ENCODE peak calls at places on chromosomes 3 and 15, in nine cellular contexts. Q is A549, R is brain microvascular endothelial cell, D is IMR-90, S is left ventricle myocardium inferior, N is cardiac muscle cell, K is caudate nucleus, I is tibial nerve, V is heart right ventricle. X is an unnamed sample.

GRCh38 chr3:143970773-143971366 is 753 bp upstream of the DIPK2A start:
- DNase-seq in Q (peak; percentile 56), S (peak; percentile 35), I (peak; percentile 18), N (no peak), V (peak; percentile 29), R (peak; percentile 45), K (no peak), D (peak; percentile 33), X (peak; percentile 60)

GRCh38 chr15:74036271-74037170 is 42.0 kb downstream of the PML start:
- DNase-seq in N (peak; percentile 83), I (peak; percentile 68), R (peak; percentile 54), K (peak; percentile 23), Q (peak; percentile 60), V (peak; percentile 60), D (peak; percentile 73), S (peak; percentile 61), X (peak; percentile 6)

GRCh38 chr3:136659253-136659652 is 92.9 kb downstream of the STAG1 start:
- DNase-seq in S (no peak), V (no peak), R (peak; percentile 70), Q (no peak), K (peak; percentile 13), D (peak; percentile 87), N (peak; percentile 78), I (no peak), X (no peak)

GRCh38 chr3:25594007-25594502 is 70.7 kb downstream of the TOP2B start:
- DNase-seq in R (peak; percentile 70), K (no peak), I (peak; percentile 42), N (peak; percentile 88), Q (no peak), V (peak; percentile 27), S (no peak), D (peak; percentile 88), X (no peak)

GRCh38 chr15:70559223-70559823 is 204.0 kb downstream of the UACA start:
- DNase-seq in K (no peak), I (peak; percentile 38), D (peak; percentile 44), V (peak; percentile 31), N (peak; percentile 67), Q (no peak), S (peak; percentile 27), R (peak; percentile 21), X (no peak)

GRCh38 chr3:69718832-69719231 is 20.4 kb upstream of the MITF start:
- DNase-seq in K (no peak), N (no peak), V (no peak), I (no peak), R (no peak), Q (no peak), D (no peak), S (no peak), X (no peak)

GRCh38 chr3:183117046-183117445 is 17.8 kb upstream of the MCCC1 start:
- DNase-seq in Q (no peak), V (no peak), D (no peak), R (no peak), N (no peak), K (no peak), S (no peak), I (no peak), X (no peak)

GRCh38 chr3:197376735-197377555 is 78.5 kb upstream of the DLG1 start:
- DNase-seq in D (no peak), K (no peak), Q (no peak), N (no peak), V (no peak), I (no peak), R (no peak), S (no peak), X (no peak)

GRCh38 chr3:170531557-170532335 is 54.1 kb downstream of the SLC7A14 start:
- DNase-seq in D (no peak), K (no peak), N (no peak), S (no peak), V (no peak), R (no peak), I (peak; percentile 58), Q (no peak), X (no peak)

GRCh38 chr3:87478716-87479115 is 202.3 kb upstream of the POU1F1 start:
- DNase-seq in D (no peak), I (no peak), R (no peak), Q (no peak), N (no peak), S (no peak), K (no peak), V (no peak), X (no peak)

GRCh38 chr3:52238761-52239701 is at the start of gene TWF2:
- DNase-seq in D (peak; percentile 78), R (peak; percentile 54), N (peak; percentile 85), I (peak; percentile 51), V (peak; percentile 75), Q (peak; percentile 80), S (peak; percentile 80), K (peak; percentile 77), X (no peak)

GRCh38 chr3:165439765-165440164 is 243.6 kb upstream of the SLITRK3 start:
- DNase-seq in K (no peak), R (no peak), V (no peak), N (no peak), D (peak; percentile 22), I (no peak), Q (no peak), S (no peak), X (no peak)

GRCh38 chr15:61528590-61528929 is 299.5 kb upstream of the RORA start:
- DNase-seq in Q (no peak), N (peak; percentile 24), K (no peak), S (no peak), V (no peak), D (no peak), I (no peak), R (no peak), X (no peak)

GRCh38 chr15:48859426-48859825 is 18.5 kb upstream of the EID1 start:
- DNase-seq in R (no peak), V (no peak), Q (no peak), D (peak; percentile 32), S (no peak), K (no peak), I (no peak), N (no peak), X (no peak)

GRCh38 chr3:73707772-73708171 is 83.0 kb upstream of the PDZRN3 start:
- DNase-seq in K (no peak), R (no peak), Q (no peak), N (peak; percentile 48), D (peak; percentile 57), S (no peak), V (no peak), I (no peak), X (no peak)

GRCh38 chr3:160883373-160883772 is 127.3 kb downstream of the PPM1L start:
- DNase-seq in D (no peak), I (no peak), S (no peak), N (no peak), V (no peak), Q (no peak), R (peak; percentile 12), K (no peak), X (no peak)

GRCh38 chr15:69082041-69082502 is 67.6 kb downstream of the NOX5 start:
- DNase-seq in S (no peak), K (no peak), I (peak; percentile 37), V (peak; percentile 52), D (peak; percentile 83), N (peak; percentile 95), R (peak; percentile 73), Q (no peak), X (no peak)

GRCh38 chr3:141128126-141128777 is 77.1 kb downstream of the SPSB4 start:
- DNase-seq in S (no peak), V (no peak), I (no peak), N (no peak), Q (no peak), K (no peak), R (no peak), D (no peak), X (no peak)

GRCh38 chr3:18730491-18730890 is 305.4 kb upstream of the SATB1 start:
- DNase-seq in I (no peak), Q (no peak), R (no peak), N (no peak), S (no peak), V (no peak), K (no peak), D (no peak), X (no peak)

GRCh38 chr3:156171517-156172267 is 51.3 kb downstream of the KCNAB1 start:
- DNase-seq in R (no peak), I (no peak), V (no peak), N (no peak), Q (no peak), K (no peak), D (no peak), S (no peak), X (no peak)

GRCh38 chr3:180870008-180870733 is 42.3 kb upstream of the FXR1 start:
- DNase-seq in I (peak; percentile 30), K (no peak), V (peak; percentile 11), D (no peak), Q (no peak), S (peak; percentile 25), N (peak; percentile 47), R (no peak), X (no peak)
- H3K27ac ChIP-seq in I (no peak overlapping the region), K (no peak overlapping the region), V (no peak overlapping the region), D (no peak overlapping the region), Q (no peak overlapping the region), S (peak overlapping the region; percentile 52), N (no peak overlapping the region), R (no peak overlapping the region), X (no peak overlapping the region)

GRCh38 chr3:33115024-33115768 is 1.4 kb downstream of the CRTAP start:
- DNase-seq in K (peak; percentile 45), S (peak; percentile 57), D (peak; percentile 84), V (peak; percentile 73), I (peak; percentile 79), Q (peak; percentile 26), R (peak; percentile 80), N (peak; percentile 88), X (peak; percentile 33)
- H3K27ac ChIP-seq in K (peak overlapping the region; percentile 93), S (peak overlapping the region; percentile 99), D (peak overlapping the region; percentile 35), V (peak overlapping the region; percentile 96), I (peak overlapping the region; percentile 93), Q (peak overlapping the region; percentile 96), R (peak overlapping the region; percentile 68), N (peak overlapping the region; percentile 95), X (peak overlapping the region; percentile 92)

DNA sequence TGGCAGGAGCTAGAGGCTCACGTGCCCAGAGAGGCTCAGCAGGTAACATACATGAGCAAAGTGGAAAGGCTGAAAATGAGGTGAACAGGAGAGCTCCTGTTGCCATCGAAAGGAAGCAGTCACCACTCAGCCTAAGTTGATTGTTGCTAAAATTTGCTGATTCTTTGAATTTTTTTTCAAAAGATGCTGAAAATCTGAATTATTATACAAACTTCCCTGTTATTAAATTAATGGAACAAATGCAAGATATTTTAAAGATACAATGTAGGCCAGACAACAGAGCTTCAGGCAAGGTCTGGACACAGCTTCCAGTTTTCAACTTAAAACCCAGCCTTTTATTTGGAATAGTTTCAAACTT is 151.3 kb downstream of the GHSR start:
- DNase-seq in K (no peak), Q (no peak), N (no peak), V (no peak), D (no peak), I (no peak), S (no peak), R (no peak), X (no peak)
- H3K27ac ChIP-seq in K (no peak overlapping the region), Q (no peak overlapping the region), N (peak overlapping the region; percentile 40), V (no peak overlapping the region), D (no peak overlapping the region), I (no peak overlapping the region), S (no peak overlapping the region), R (no peak overlapping the region), X (no peak overlapping the region)

DNA sequence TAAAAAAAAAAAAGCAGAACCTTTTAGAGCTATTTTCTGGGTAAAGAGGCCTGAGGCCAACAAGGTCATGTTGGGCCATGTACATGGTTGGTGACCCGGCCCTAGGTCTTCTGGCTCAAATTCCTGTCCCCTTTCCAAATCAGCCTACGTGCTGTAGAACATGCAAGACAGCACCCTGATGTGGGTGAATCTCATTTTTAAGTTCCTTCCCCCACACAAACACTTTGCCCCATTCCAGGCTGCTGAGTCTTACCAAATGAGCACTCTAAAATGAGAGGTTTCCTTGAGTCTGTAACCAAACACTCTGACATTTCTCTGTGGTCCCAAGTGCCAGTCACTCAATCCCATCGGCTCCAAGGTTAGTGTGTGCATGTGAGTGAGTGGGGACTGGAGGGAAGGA is 9.4 kb downstream of the BCL6 start:
- DNase-seq in K (no peak), S (no peak), N (peak; percentile 10), V (no peak), D (no peak), I (no peak), Q (no peak), R (no peak), X (no peak)
- H3K27ac ChIP-seq in K (no peak overlapping the region), S (peak overlapping the region; percentile 99), N (no peak overlapping the region), V (peak overlapping the region; percentile 99), D (no peak overlapping the region), I (peak overlapping the region; percentile 62), Q (peak overlapping the region; percentile 27), R (no peak overlapping the region), X (peak overlapping the region; percentile 37)